ENCODE peak calls at places on chromosomes 11 and 22, in eight cellular contexts. Q is hypothalamus; C is T-helper 9 cell; H is RWPE1; N is left lung; R is stimulated activated CD4-positive, alpha-beta T cell treated with anti-CD3 and anti-CD28 coated beads, Interleukin-12 subunit alpha, Interleukin-12 subunit beta, amount 100 ng/mL, for 4 hours; S is posterior vena cava; P is glutamatergic neuron. M is an unnamed sample.

GRCh38 chr11:61587951-61588695 is 7.2 kb upstream of the SYT7 start:
- DNase-seq in Q (no peak), C (peak), H (peak), N (peak), R (peak), S (no peak), P (peak), M (no peak)

GRCh38 chr22:17472886-17473285 is 90.4 kb upstream of the SLC25A18 start:
- DNase-seq in Q (no peak), C (no peak), H (no peak), N (no peak), R (no peak), S (no peak), P (peak), M (no peak)

GRCh38 chr22:50717709-50718351 is 20.2 kb upstream of the ACR start:
- DNase-seq in Q (no peak), C (no peak), H (no peak), N (no peak), R (no peak), S (no peak), P (no peak), M (no peak)

GRCh38 chr22:50056214-50056972 is 1.7 kb downstream of the TTLL8 start:
- DNase-seq in Q (no peak), C (no peak), H (no peak), N (no peak), R (no peak), S (no peak), P (no peak), M (no peak)

GRCh38 chr22:31339148-31339832 is 6.9 kb downstream of the PATZ1 start:
- DNase-seq in Q (no peak), C (no peak), H (no peak), N (no peak), R (no peak), S (no peak), P (no peak), M (no peak)

GRCh38 chr11:73269353-73270088 is 2.6 kb upstream of the P2RY6 start:
- DNase-seq in Q (no peak), C (no peak), H (no peak), N (no peak), R (no peak), S (peak), P (peak), M (no peak)

GRCh38 chr11:103699656-103700055 is 336.8 kb upstream of the DDI1 start:
- DNase-seq in Q (no peak), C (no peak), H (no peak), N (no peak), R (no peak), S (no peak), P (no peak), M (no peak)

GRCh38 chr11:8584096-8584495 is 9.9 kb downstream of the STK33 start:
- DNase-seq in Q (no peak), C (no peak), H (no peak), N (no peak), R (no peak), S (no peak), P (no peak), M (no peak)

GRCh38 chr11:2539761-2540520 is 95.1 kb downstream of the KCNQ1 start:
- DNase-seq in Q (no peak), C (no peak), H (no peak), N (peak), R (no peak), S (peak), P (peak), M (peak)

GRCh38 chr22:25196326-25196725 is 3.3 kb upstream of the CRYBB3 start:
- DNase-seq in Q (no peak), C (no peak), H (no peak), N (no peak), R (no peak), S (no peak), P (no peak), M (no peak)

GRCh38 chr22:19723165-19723989 is at the start of gene GP1BB:
- DNase-seq in Q (no peak), C (no peak), H (no peak), N (no peak), R (peak), S (no peak), P (peak), M (no peak)

GRCh38 chr11:29962243-29962642 is 54.6 kb downstream of the KCNA4 start:
- DNase-seq in Q (no peak), C (no peak), H (no peak), N (no peak), R (no peak), S (no peak), P (peak), M (no peak)

GRCh38 chr22:47307812-47308211 is 545.4 kb downstream of the TBC1D22A start:
- DNase-seq in Q (no peak), C (no peak), H (no peak), N (no peak), R (no peak), S (no peak), P (no peak), M (no peak)

M was measured in RWPE2.